ENCODE peak calls at places on chromosomes 12 and 14, in six cellular contexts. E is pancreas, X is left ventricle myocardium inferior, D is AG04450, K is GM23338, B is K562. A is an unnamed sample.
A peak's percentile ranks its signal among the peaks of the same experiment; 100 is the strongest.

GRCh38 chr12:50620975-50621360 is 116.2 kb downstream of the DIP2B start:
- DNase-seq in E (no peak), X (no peak), D (no peak), K (no peak), B (no peak), A (no peak)

GRCh38 chr12:123356159-123356670 is 8.4 kb downstream of the SBNO1 start:
- DNase-seq in E (no peak), X (no peak), D (no peak), K (no peak), B (no peak), A (no peak)

GRCh38 chr14:85576848-85577541 is 47.1 kb downstream of the FLRT2 start:
- DNase-seq in E (no peak), X (no peak), D (no peak), K (no peak), B (no peak), A (no peak)

GRCh38 chr12:11540615-11541014 is 108.9 kb upstream of the ETV6 start:
- DNase-seq in E (no peak), X (no peak), D (no peak), K (no peak), B (no peak), A (no peak)

GRCh38 chr12:111953455-111953854 is 59.5 kb downstream of the TMEM116 start:
- DNase-seq in E (no peak), X (no peak), D (no peak), K (no peak), B (no peak), A (peak; percentile 56)

GRCh38 chr12:55385911-55386310 is 14.4 kb upstream of the OR6C65 start:
- DNase-seq in E (no peak), X (no peak), D (no peak), K (peak; percentile 7), B (no peak), A (no peak)

GRCh38 chr12:14756331-14757143 is 46.7 kb downstream of the WBP11 start:
- DNase-seq in E (no peak), X (no peak), D (no peak), K (peak; percentile 92), B (peak; percentile 61), A (peak; percentile 38)

GRCh38 chr12:68223067-68223747 is 2.4 kb downstream of the IL26 start:
- DNase-seq in E (peak; percentile 63), X (peak; percentile 64), D (peak; percentile 82), K (peak; percentile 94), B (peak; percentile 90), A (peak; percentile 86)

GRCh38 chr14:57391609-57392195 is 1.3 kb downstream of the NAA30 start:
- DNase-seq in E (no peak), X (no peak), D (no peak), K (no peak), B (peak; percentile 11), A (no peak)
- H3K27ac ChIP-seq in E (peak overlapping the region; percentile 65), X (peak overlapping the region; percentile 85), D (no peak overlapping the region), K (no peak overlapping the region), B (peak overlapping the region; percentile 67), A (peak overlapping the region; percentile 67)

GRCh38 chr14:91310620-91311283 is 66.2 kb upstream of the GPR68 start:
- DNase-seq in E (no peak), X (no peak), D (no peak), K (no peak), B (no peak), A (no peak)

GRCh38 chr14:91313852-91314251 is 69.3 kb upstream of the GPR68 start:
- DNase-seq in E (no peak), X (no peak), D (no peak), K (no peak), B (no peak), A (no peak)

GRCh38 chr14:91309756-91310280 is 65.3 kb upstream of the GPR68 start:
- DNase-seq in E (no peak), X (no peak), D (no peak), K (no peak), B (no peak), A (no peak)

GRCh38 chr14:91313154-91313850 is 68.8 kb upstream of the GPR68 start:
- DNase-seq in E (no peak), X (no peak), D (no peak), K (no peak), B (no peak), A (no peak)

GRCh38 chr14:91311284-91311662 is 66.8 kb upstream of the GPR68 start:
- DNase-seq in E (no peak), X (no peak), D (no peak), K (no peak), B (no peak), A (no peak)
- TF ChIP-seq CTCF in E (no peak), X (no peak), D (no peak), K (no peak), B (no peak), A (no peak)

DNA sequence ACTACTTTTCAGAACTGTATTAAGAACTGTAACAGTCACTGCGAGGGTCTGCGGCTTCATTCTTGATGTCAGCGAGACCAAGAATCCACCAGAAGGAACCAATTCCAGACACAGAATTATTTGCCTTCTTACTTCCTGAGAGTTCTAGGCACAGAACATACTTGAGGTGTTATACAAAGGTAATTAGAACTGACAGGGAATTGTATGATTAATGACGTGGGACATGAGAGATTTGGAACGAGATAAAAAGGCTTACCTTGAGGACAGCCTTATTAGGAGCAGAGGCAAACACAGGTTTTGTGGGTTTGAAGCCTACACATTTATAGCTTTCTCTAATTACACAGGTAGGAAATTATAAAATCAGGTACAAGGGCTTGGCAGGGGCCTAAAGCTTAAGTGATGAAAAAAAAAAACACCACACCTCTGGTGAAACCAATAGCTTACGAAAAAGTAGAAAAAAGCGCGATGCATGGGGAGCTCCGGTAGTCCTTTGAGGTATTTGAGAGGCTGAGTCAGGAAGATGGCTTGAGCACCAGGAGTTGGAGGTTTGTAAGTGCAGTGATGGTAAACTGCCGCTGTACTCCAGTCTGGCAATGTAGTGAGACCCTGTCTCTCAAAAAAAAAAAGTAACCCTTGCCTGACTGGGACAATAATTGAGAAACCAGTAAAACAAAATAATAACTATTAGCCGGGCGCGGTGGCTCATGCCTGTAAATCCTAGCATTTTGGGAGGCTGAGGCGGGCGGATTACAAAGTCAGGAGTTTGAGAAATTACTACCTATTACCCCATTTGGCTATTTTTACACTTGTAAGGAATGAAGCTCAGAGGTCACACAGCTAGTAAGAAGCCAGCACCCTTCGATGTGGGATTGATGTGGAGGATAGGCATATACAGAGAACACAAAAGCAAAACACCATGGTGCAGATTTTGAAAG is 795 bp upstream of the ACOT2 start:
- DNase-seq in E (no peak), X (no peak), D (no peak), K (no peak), B (no peak), A (no peak)
- H3K4me3 ChIP-seq in E (no peak overlapping the region), X (peak overlapping the region; percentile 76), D (peak overlapping the region; percentile 75), K (peak overlapping the region; percentile 62), B (no peak overlapping the region), A (no peak overlapping the region)

GRCh38 chr12:107759410-107759809 is 1.5 kb downstream of the PRDM4 start:
- DNase-seq in E (no peak), X (no peak), D (peak; percentile 45), K (no peak), B (peak; percentile 71), A (no peak)
- H3K27ac ChIP-seq in E (no peak overlapping the region), X (peak overlapping the region; percentile 84), D (no peak overlapping the region), K (no peak overlapping the region), B (peak overlapping the region; percentile 52), A (peak overlapping the region; percentile 93)

GRCh38 chr14:96584199-96584906 is 82.2 kb downstream of the PAPOLA start:
- DNase-seq in E (peak; percentile 34), X (no peak), D (no peak), K (peak; percentile 90), B (peak; percentile 76), A (no peak)
- TF ChIP-seq CTCF in E (no peak), X (peak; percentile 47), D (peak; percentile 29), K (peak; percentile 74), B (peak; percentile 95), A (no peak)

DNA sequence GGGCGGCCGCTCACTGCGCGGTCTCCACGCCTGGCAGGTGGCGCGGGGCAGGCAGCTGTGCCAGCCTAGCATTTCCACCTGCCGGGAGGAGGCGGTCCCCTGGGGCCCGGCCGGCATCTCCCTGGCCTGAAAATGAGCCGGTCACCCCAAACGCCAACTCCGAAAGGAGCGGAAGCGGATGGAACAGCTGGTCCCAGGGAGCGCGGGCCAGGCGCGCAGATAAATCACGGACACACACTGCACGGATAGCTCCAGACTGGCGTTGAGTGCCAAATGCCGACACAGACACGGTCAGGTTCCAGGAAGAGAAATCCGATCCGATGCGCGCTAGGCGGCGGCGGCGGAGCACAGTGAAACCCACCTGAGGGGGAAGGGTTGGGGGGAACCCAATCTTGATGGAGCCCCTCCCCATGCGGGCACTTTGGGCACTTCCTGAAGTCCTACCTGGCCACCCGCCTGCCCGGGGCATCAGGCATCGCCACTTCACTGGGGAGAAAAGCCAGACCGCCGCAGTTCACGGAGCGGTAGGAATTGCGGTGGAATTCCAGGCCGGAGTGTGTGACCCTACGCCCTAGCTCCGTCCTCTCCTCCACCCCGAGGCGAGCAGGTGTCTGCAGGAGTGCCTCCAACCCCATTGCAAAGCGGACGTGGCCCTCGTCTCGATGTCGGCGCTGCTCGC is 624 bp upstream of the PLEKHD1 start:
- DNase-seq in E (peak; percentile 14), X (no peak), D (no peak), K (peak; percentile 73), B (no peak), A (peak; percentile 49)
- H3K4me3 ChIP-seq in E (peak overlapping the region; percentile 4), X (peak overlapping the region; percentile 65), D (peak overlapping the region; percentile 10), K (peak overlapping the region; percentile 83), B (no peak overlapping the region), A (no peak overlapping the region)

DNA sequence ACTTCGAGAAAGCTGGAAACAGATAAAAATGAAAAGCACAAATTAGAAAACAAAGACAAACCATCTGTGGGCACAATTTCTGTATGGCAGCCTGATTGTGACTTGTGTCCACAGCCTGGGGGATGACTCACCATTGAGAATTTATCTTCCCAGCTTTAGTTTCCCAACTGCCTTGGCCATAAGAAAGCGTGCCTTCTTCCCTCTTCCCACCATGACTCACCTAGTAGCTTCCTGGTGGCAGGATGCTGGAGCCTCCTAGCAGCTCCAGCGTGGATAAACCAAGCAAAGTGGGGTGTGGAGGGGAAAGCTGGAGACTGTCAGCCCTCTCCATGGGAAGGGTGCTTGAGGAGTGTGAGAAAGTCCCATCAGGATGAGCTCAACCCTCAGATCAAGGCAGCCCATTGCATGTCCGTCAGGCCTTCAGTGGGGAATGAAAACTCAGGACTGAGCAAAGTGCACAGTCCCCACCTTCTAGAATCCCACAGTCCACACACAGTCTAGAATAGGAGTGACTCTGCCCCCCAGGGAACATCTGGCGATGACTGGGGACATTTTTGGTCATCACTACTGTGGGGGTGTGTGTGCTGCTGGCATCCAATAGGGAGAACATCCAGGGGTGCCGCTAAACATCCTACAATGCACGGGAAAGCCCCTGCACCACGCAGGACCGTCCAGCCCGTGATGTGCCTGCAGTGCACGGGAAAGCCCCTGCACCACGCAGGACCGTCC is 22.4 kb upstream of the SERPINA6 start:
- DNase-seq in E (no peak), X (no peak), D (peak; percentile 67), K (no peak), B (no peak), A (no peak)
- H3K27ac ChIP-seq in E (no peak overlapping the region), X (no peak overlapping the region), D (peak overlapping the region; percentile 61), K (no peak overlapping the region), B (no peak overlapping the region), A (no peak overlapping the region)